ENCODE peak calls at places on chromosomes 13 and 19, in seven cellular contexts. X is K562, O is tibial nerve, D is A549, J is suprapubic skin, M is ovary, B is esophagus muscularis mucosa. U is an unnamed sample.

GRCh38 chr13:44459674-44460073 is 86.0 kb downstream of the SERP2 start:
- DNase-seq in X (no peak), B (no peak), D (no peak), M (no peak), J (no peak), O (no peak), U (peak)

GRCh38 chr19:6249296-6249695 is 30.5 kb downstream of the MLLT1 start:
- DNase-seq in D (no peak), J (no peak), O (no peak), X (no peak), B (no peak), M (no peak), U (no peak)

GRCh38 chr19:35669974-35670373 is 3.7 kb downstream of the UPK1A start:
- DNase-seq in D (no peak), J (no peak), X (no peak), B (no peak), O (no peak), M (no peak), U (no peak)

GRCh38 chr13:27276188-27276587 is 5.6 kb downstream of the RASL11A start:
- DNase-seq in O (no peak), M (no peak), D (no peak), B (no peak), X (no peak), J (no peak), U (no peak)

GRCh38 chr19:55598034-55598433 is 1.3 kb downstream of the FIZ1 start:
- DNase-seq in X (no peak), M (no peak), J (no peak), O (no peak), D (no peak), B (no peak), U (no peak)

GRCh38 chr19:44344255-44344654 is 12.2 kb downstream of the ZNF112 start:
- DNase-seq in D (no peak), B (no peak), J (no peak), O (no peak), M (no peak), X (no peak), U (no peak)

GRCh38 chr19:55580628-55581144 is at the start of gene ZNF579:
- DNase-seq in O (peak), D (peak), B (peak), J (peak), M (peak), X (peak), U (peak)

GRCh38 chr19:2064788-2065524 is 13.9 kb upstream of the MKNK2 start:
- DNase-seq in M (no peak), X (no peak), B (no peak), J (peak), D (no peak), O (no peak), U (peak)

GRCh38 chr13:52599853-52600603 is 42.2 kb upstream of the HNRNPA1L2 start:
- DNase-seq in O (no peak), X (no peak), D (no peak), M (peak), J (peak), B (no peak), U (peak)

GRCh38 chr19:14497347-14497921 is 1.5 kb upstream of the GIPC1 start:
- DNase-seq in X (no peak), M (no peak), B (no peak), J (no peak), D (no peak), O (no peak), U (peak)

GRCh38 chr13:110265682-110266430 is 41.1 kb downstream of the COL4A1 start:
- DNase-seq in D (no peak), X (no peak), B (peak), O (no peak), M (no peak), J (no peak), U (no peak)

GRCh38 chr19:5297272-5297669 is 43.3 kb downstream of the PTPRS start:
- DNase-seq in O (no peak), M (no peak), X (no peak), B (no peak), J (no peak), D (no peak), U (no peak)

GRCh38 chr19:13302521-13303270 is 152.5 kb downstream of the IER2 start:
- DNase-seq in D (no peak), M (no peak), O (no peak), X (no peak), B (no peak), J (no peak), U (no peak)

GRCh38 chr19:50567052-50567841 is 988 bp downstream of the LRRC4B start:
- DNase-seq in X (peak), J (no peak), M (no peak), B (no peak), D (no peak), O (no peak), U (no peak)

GRCh38 chr13:40609972-40610726 is 56.3 kb downstream of the FOXO1 start:
- DNase-seq in X (no peak), D (no peak), J (no peak), O (no peak), M (no peak), B (peak), U (no peak)

GRCh38 chr19:34308381-34309367 is 54.3 kb downstream of the GARRE1 start:
- DNase-seq in X (no peak), D (no peak), J (no peak), M (no peak), B (no peak), O (no peak), U (no peak)

GRCh38 chr13:69657676-69658075 is 449.9 kb upstream of the ATXN8OS start:
- DNase-seq in X (no peak), J (no peak), M (no peak), D (no peak), O (no peak), B (no peak), U (no peak)

GRCh38 chr13:59061621-59062020 is 1102.1 kb downstream of the DIAPH3 start:
- DNase-seq in D (no peak), O (no peak), B (no peak), J (no peak), X (no peak), M (no peak), U (no peak)

GRCh38 chr19:48868196-48868886 is at the start of gene PLEKHA4:
- DNase-seq in B (no peak), M (peak), O (peak), X (peak), J (peak), D (no peak), U (peak)

GRCh38 chr13:77733674-77734073 is 36.2 kb downstream of the SLAIN1 start:
- DNase-seq in O (no peak), M (no peak), D (no peak), B (no peak), X (no peak), J (no peak), U (no peak)

GRCh38 chr13:33285420-33286124 is at the start of gene STARD13:
- DNase-seq in O (peak), J (peak), M (peak), D (peak), B (peak), X (peak), U (peak)

GRCh38 chr13:21812192-21812626 is 141.3 kb downstream of the FGF9 start:
- DNase-seq in M (no peak), J (no peak), D (no peak), B (no peak), O (no peak), X (no peak), U (no peak)

GRCh38 chr13:72181661-72182060 is 314.7 kb upstream of the DACH1 start:
- DNase-seq in D (no peak), O (no peak), M (no peak), J (no peak), B (no peak), X (no peak), U (no peak)

GRCh38 chr13:110657196-110657595 is 41.9 kb downstream of the NAXD start:
- DNase-seq in B (no peak), J (no peak), X (no peak), O (no peak), M (no peak), D (no peak), U (no peak)

GRCh38 chr19:43699506-43700367 is 16.1 kb upstream of the IRGC start:
- DNase-seq in D (no peak), J (peak), O (no peak), M (peak), X (no peak), B (no peak), U (peak)

GRCh38 chr19:23345838-23346237 is 49.4 kb downstream of the ZNF91 start:
- DNase-seq in O (no peak), B (no peak), J (no peak), M (no peak), X (no peak), D (no peak), U (no peak)

GRCh38 chr19:46840157-46840942 is 10.3 kb downstream of the AP2S1 start:
- DNase-seq in M (peak), X (peak), J (no peak), O (no peak), B (no peak), D (no peak), U (peak)

GRCh38 chr19:21143846-21144245 is 2.0 kb downstream of the ZNF431 start:
- DNase-seq in X (no peak), O (no peak), M (no peak), D (no peak), J (no peak), B (no peak), U (no peak)

GRCh38 chr13:42876270-42876714 is 94.9 kb downstream of the FAM216B start:
- DNase-seq in D (no peak), B (no peak), J (no peak), M (no peak), X (no peak), O (no peak), U (no peak)

GRCh38 chr19:57350877-57351805 is at the start of gene ZNF304:
- DNase-seq in X (peak), M (peak), B (peak), D (peak), O (peak), J (peak), U (peak)

GRCh38 chr19:3955688-3956087 is 15.2 kb downstream of the DAPK3 start:
- DNase-seq in O (no peak), D (no peak), X (no peak), B (no peak), M (no peak), J (no peak), U (no peak)

GRCh38 chr19:28485300-28485699 is 727.7 kb downstream of the UQCRFS1 start:
- DNase-seq in X (no peak), M (no peak), J (no peak), D (no peak), B (no peak), O (no peak), U (peak)

GRCh38 chr19:19191920-19192882 is at the start of the genes BORCS8 and RFXANK:
- DNase-seq in X (peak), J (peak), D (peak), O (peak), M (peak), B (peak), U (peak)
- TF ChIP-seq EP300 in X (no peak), J (no peak), D (no peak), O (peak), M (no peak), B (no peak), U (no peak)

DNA sequence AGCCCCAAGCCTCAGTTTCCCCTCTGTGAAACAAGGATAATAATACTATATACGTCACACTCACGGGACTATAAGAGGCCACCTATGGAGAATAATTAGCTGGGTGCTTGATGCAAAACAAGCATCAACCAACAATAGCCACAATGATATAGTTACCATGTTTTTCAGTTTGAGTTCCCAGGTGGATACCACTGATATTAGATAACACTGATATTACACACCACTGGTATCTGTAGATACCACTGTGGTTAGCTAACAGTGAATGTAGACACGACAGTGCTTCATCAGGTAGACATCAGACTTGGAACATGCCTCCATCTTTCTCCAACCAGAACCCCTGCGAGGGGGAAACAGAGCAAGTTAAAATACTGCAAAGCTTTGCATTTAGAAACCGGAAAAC is 80.5 kb downstream of the RNASEH2B start:
- DNase-seq in X (no peak), D (no peak), O (no peak), M (no peak), J (no peak), B (no peak), U (no peak)
- H3K27ac ChIP-seq in X (no peak), D (no peak), O (no peak), M (no peak), J (no peak), B (no peak), U (no peak)

GRCh38 chr13:31023126-31023525 is 90.7 kb downstream of the TEX26 start:
- DNase-seq in X (no peak), B (no peak), J (no peak), D (no peak), M (no peak), O (no peak), U (no peak)
- TF ChIP-seq CTCF in X (no peak), B (no peak), J (no peak), D (no peak), M (no peak), O (no peak), U (no peak)

GRCh38 chr13:114038211-114038613 is 64.3 kb upstream of the C13orf46 start:
- DNase-seq in B (no peak), M (no peak), X (no peak), O (no peak), D (no peak), J (no peak), U (peak)
- TF ChIP-seq EP300 in B (no peak), M (no peak), X (no peak), O (peak), D (no peak), J (no peak), U (no peak)

GRCh38 chr13:73767191-73767741 is 366.9 kb downstream of the KLF12 start:
- DNase-seq in D (no peak), B (no peak), O (no peak), M (no peak), X (no peak), J (no peak), U (no peak)
- H3K27ac ChIP-seq in D (no peak), B (peak), O (no peak), M (peak), X (no peak), J (no peak), U (no peak)

U was measured in upper lobe of left lung.